ENCODE peak calls at places on chromosome 18, in four cellular contexts. X is H1, W is HepG2, R is GM12878. V is an unnamed sample.

GRCh38 chr18:59155140-59155539 is 15.5 kb downstream of the SEC11C start:
- DNase-seq in R (no peak), X (no peak), W (no peak), V (no peak)

GRCh38 chr18:23824704-23825103 is 135.5 kb downstream of the LAMA3 start:
- DNase-seq in X (no peak), R (no peak), W (no peak), V (no peak)

GRCh38 chr18:3612315-3612714 is 162.3 kb downstream of the TGIF1 start:
- DNase-seq in W (no peak), X (no peak), R (no peak), V (no peak)

GRCh38 chr18:52339891-52340371 is at the start of gene DCC:
- DNase-seq in W (peak), R (no peak), X (no peak), V (peak)

GRCh38 chr18:62438876-62439275 is 83.9 kb upstream of the ZCCHC2 start:
- DNase-seq in X (no peak), R (no peak), W (no peak), V (no peak)

GRCh38 chr18:8298186-8298585 is 311.1 kb upstream of the RAB12 start:
- DNase-seq in X (no peak), R (no peak), W (no peak), V (no peak)

GRCh38 chr18:13564579-13564978 is 161.8 kb downstream of the FAM210A start:
- DNase-seq in X (no peak), R (no peak), W (no peak), V (no peak)

GRCh38 chr18:41593276-41593675 is 361.8 kb upstream of the PIK3C3 start:
- DNase-seq in W (no peak), R (no peak), X (no peak), V (no peak)

GRCh38 chr18:59719533-59720325 is 22.5 kb upstream of the CCBE1 start:
- DNase-seq in R (no peak), W (no peak), X (no peak), V (no peak)

GRCh38 chr18:3596324-3597158 is 146.6 kb downstream of the TGIF1 start:
- DNase-seq in W (peak), X (no peak), R (no peak), V (no peak)

GRCh38 chr18:40534748-40535147 is 1420.3 kb upstream of the PIK3C3 start:
- DNase-seq in W (no peak), X (no peak), R (no peak), V (no peak)
- TF ChIP-seq SUZ12 in W (no peak), X (no peak), R (no peak), V (no peak)

GRCh38 chr18:48476550-48476917 is 62.3 kb upstream of the CTIF start:
- DNase-seq in R (no peak), X (no peak), W (no peak), V (no peak)

GRCh38 chr18:48473816-48474215 is 64.6 kb upstream of the ZBTB7C start:
- DNase-seq in X (no peak), R (no peak), W (no peak), V (no peak)

GRCh38 chr18:48470484-48471180 is 61.4 kb upstream of the ZBTB7C start:
- DNase-seq in W (peak), R (no peak), X (no peak), V (no peak)

GRCh38 chr18:48475635-48476549 is 62.9 kb upstream of the CTIF start:
- DNase-seq in W (peak), R (peak), X (peak), V (peak)

GRCh38 chr18:48472610-48473009 is 63.4 kb upstream of the ZBTB7C start:
- DNase-seq in R (no peak), X (no peak), W (no peak), V (no peak)
- TF ChIP-seq YY1 in R (no peak), X (no peak), W (no peak), V (no peak)

DNA sequence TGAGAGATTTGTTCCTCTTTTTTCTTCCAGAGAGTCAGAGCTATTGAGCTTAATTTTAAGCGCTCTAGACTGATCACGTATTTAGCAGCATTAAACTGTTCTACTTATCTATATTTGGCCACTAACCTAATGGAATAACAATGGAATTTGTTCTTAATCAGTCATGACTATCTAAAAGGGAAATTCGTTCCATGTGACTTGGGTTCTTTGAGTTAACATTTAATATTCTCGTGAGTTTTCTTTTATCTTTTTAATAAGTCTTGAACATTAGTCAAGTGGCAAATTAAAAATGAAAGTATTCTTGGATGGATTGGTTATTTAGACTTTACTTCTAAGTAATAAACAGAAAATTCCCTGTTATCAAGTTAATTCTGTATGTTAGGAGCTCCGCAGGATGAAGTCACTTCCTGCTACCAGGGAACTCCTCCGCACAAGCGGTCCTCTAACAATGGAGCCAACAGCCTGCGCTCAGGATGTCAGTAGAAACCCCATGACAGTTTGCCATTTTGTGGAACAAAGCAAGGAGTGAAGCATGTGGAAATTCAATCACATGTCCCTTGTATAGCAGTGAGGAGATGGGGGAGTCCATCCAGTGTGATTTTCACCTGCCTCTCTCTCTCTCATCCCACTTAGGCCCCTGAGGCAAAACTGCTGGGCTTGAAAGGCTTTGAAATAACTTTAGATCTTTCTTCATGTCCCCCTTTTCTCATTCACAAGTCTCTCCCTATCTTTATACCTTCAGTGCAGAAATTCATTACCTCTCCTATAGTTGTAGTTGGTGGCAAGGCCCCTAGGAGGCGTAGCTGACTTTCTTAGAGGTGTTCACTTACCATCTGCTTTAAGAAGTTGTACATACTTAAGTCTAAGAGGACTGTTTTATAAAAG is 138.1 kb downstream of the WDR7 start:
- DNase-seq in X (no peak), W (peak), R (no peak), V (peak)
- TF ChIP-seq SUZ12 in X (no peak), W (no peak), R (no peak), V (no peak)

DNA sequence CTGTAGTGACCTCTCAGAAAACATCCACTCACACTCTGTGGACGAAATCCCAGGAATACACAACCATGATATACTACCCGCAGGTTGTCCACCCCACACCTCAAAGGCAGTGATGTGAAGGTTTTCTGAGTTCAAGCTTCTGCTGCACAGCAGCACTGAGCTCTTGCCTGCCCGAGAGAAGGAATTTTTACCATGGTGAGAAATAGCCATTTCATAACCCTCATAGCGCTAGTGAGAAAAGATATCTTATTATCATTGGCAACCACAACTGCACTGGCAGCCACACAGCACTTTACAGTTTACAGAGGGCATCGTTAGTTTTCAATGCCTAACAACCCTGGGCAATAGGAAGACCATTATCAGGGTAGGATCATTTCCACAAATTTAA is 36.9 kb downstream of the NAPG start:
- DNase-seq in X (no peak), W (no peak), R (no peak), V (no peak)
- TF ChIP-seq YY1 in X (no peak), W (no peak), R (no peak), V (no peak)